ENCODE peak calls at places on chromosomes 3 and 15, in ten cellular contexts. T, H, C, B, P, W, S, V, A and D are unnamed samples.
A peak's percentile ranks its signal among the peaks of the same experiment; 100 is the strongest.

GRCh38 chr3:7487763-7488162 is 626.8 kb downstream of the GRM7 start:
- DNase-seq in S (no peak), T (no peak), B (no peak), H (no peak), P (no peak), C (no peak), V (no peak), A (no peak), W (no peak), D (no peak)

GRCh38 chr15:60000113-60000823 is 3.8 kb upstream of the FOXB1 start:
- DNase-seq in W (no peak), V (no peak), B (no peak), H (no peak), S (no peak), C (no peak), P (no peak), A (no peak), T (no peak), D (no peak)

GRCh38 chr15:87498545-87498944 is 758.0 kb downstream of the NTRK3 start:
- DNase-seq in A (peak; percentile 3), C (no peak), H (no peak), T (no peak), V (peak; percentile 13), P (peak; percentile 86), W (no peak), B (no peak), S (no peak), D (no peak)

GRCh38 chr3:107795514-107796094 is 272.8 kb downstream of the BBX start:
- DNase-seq in H (no peak), W (no peak), P (no peak), A (no peak), S (no peak), B (no peak), T (no peak), V (no peak), C (no peak), D (no peak)

GRCh38 chr3:10074666-10075065 is 33.4 kb downstream of the FANCD2OS start:
- DNase-seq in S (no peak), T (no peak), B (no peak), C (no peak), H (no peak), V (no peak), A (peak; percentile 65), W (no peak), P (no peak), D (no peak)

GRCh38 chr3:141337523-141337854 is 30.8 kb upstream of the ZBTB38 start:
- DNase-seq in A (no peak), S (no peak), C (no peak), B (no peak), P (no peak), V (no peak), T (no peak), H (no peak), W (no peak), D (no peak)

GRCh38 chr3:128075516-128076464 is 23.6 kb downstream of the SEC61A1 start:
- DNase-seq in A (peak; percentile 77), B (peak; percentile 89), C (peak; percentile 93), H (peak; percentile 85), P (peak; percentile 51), S (peak; percentile 92), W (peak; percentile 83), V (peak; percentile 66), T (peak; percentile 91), D (peak; percentile 77)

GRCh38 chr3:127846576-127846975 is 24.3 kb upstream of the MGLL start:
- DNase-seq in W (no peak), P (no peak), B (no peak), T (no peak), C (no peak), H (no peak), V (no peak), S (no peak), A (no peak), D (no peak)

GRCh38 chr15:84604804-84605203 is 4.0 kb downstream of the ZSCAN2 start:
- DNase-seq in B (no peak), H (no peak), W (no peak), C (no peak), T (no peak), V (no peak), P (peak; percentile 30), A (no peak), S (no peak), D (no peak)

GRCh38 chr3:139677341-139678155 is at the start of gene NMNAT3:
- DNase-seq in V (no peak), W (peak; percentile 79), T (peak; percentile 88), B (peak; percentile 87), H (peak; percentile 82), P (peak; percentile 25), C (peak; percentile 88), S (peak; percentile 82), A (peak; percentile 56), D (peak; percentile 57)

GRCh38 chr3:194984026-194984425 is 286.9 kb downstream of the XXYLT1 start:
- DNase-seq in W (no peak), A (no peak), C (no peak), H (no peak), S (peak; percentile 61), V (no peak), B (no peak), T (no peak), P (no peak), D (no peak)

GRCh38 chr15:62976301-62976842 is 66.2 kb upstream of the TPM1 start:
- DNase-seq in W (no peak), V (peak; percentile 10), A (no peak), B (no peak), T (no peak), H (no peak), C (no peak), S (no peak), P (peak; percentile 75), D (no peak)

GRCh38 chr3:129160891-129161859 is at the start of gene ISY1:
- DNase-seq in W (peak; percentile 91), C (peak; percentile 90), H (peak; percentile 92), T (peak; percentile 92), A (peak; percentile 85), V (peak; percentile 91), S (peak; percentile 92), B (peak; percentile 91), P (peak; percentile 92), D (peak; percentile 97)
- TF ChIP-seq CTCF in W (peak; percentile 58), C (no peak), H (peak; percentile 64), T (peak; percentile 69), A (peak; percentile 92), V (peak; percentile 85), S (peak; percentile 64), B (peak; percentile 30), P (peak; percentile 88), D (peak; percentile 94)

GRCh38 chr3:44525060-44525459 is 29.9 kb upstream of the ZKSCAN7 start:
- DNase-seq in C (no peak), B (no peak), A (no peak), T (no peak), W (no peak), S (no peak), H (no peak), V (no peak), P (no peak), D (no peak)

GRCh38 chr3:44530957-44531356 is 24.0 kb upstream of the ZKSCAN7 start:
- DNase-seq in T (no peak), S (no peak), B (no peak), A (no peak), W (no peak), H (no peak), C (no peak), V (no peak), P (no peak), D (no peak)

GRCh38 chr3:44529927-44530326 is 25.1 kb upstream of the ZKSCAN7 start:
- DNase-seq in H (no peak), A (no peak), W (no peak), B (no peak), V (no peak), P (no peak), C (no peak), T (no peak), S (no peak), D (peak; percentile 20)
- TF ChIP-seq CTCF in H (no peak), A (no peak), W (no peak), B (no peak), V (peak; percentile 27), P (no peak), C (no peak), T (peak; percentile 4), S (no peak), D (peak; percentile 69)

GRCh38 chr3:81871358-81872152 is 110.1 kb upstream of the GBE1 start:
- DNase-seq in B (no peak), S (no peak), P (no peak), H (no peak), W (no peak), C (no peak), V (no peak), A (no peak), T (no peak), D (no peak)

GRCh38 chr3:81867875-81868274 is 106.4 kb upstream of the GBE1 start:
- DNase-seq in P (no peak), T (no peak), S (no peak), H (no peak), V (no peak), W (no peak), A (no peak), B (no peak), C (no peak), D (no peak)

GRCh38 chr3:81868597-81868996 is 107.2 kb upstream of the GBE1 start:
- DNase-seq in T (no peak), P (no peak), H (no peak), C (no peak), V (no peak), B (no peak), A (no peak), W (no peak), S (no peak), D (no peak)

GRCh38 chr3:81872566-81872965 is 111.1 kb upstream of the GBE1 start:
- DNase-seq in W (no peak), T (no peak), B (no peak), P (no peak), V (no peak), S (no peak), C (no peak), A (no peak), H (no peak), D (no peak)

GRCh38 chr3:81869380-81869779 is 107.9 kb upstream of the GBE1 start:
- DNase-seq in T (no peak), H (no peak), A (no peak), W (no peak), V (no peak), P (no peak), S (no peak), C (no peak), B (no peak), D (no peak)
- TF ChIP-seq CTCF in T (no peak), H (no peak), A (no peak), W (no peak), V (no peak), P (no peak), S (no peak), C (no peak), B (no peak), D (no peak)

GRCh38 chr3:30933478-30934207 is 39.2 kb upstream of the GADL1 start:
- DNase-seq in T (no peak), S (no peak), W (no peak), C (no peak), B (no peak), A (no peak), P (no peak), H (no peak), V (no peak), D (no peak)

DNA sequence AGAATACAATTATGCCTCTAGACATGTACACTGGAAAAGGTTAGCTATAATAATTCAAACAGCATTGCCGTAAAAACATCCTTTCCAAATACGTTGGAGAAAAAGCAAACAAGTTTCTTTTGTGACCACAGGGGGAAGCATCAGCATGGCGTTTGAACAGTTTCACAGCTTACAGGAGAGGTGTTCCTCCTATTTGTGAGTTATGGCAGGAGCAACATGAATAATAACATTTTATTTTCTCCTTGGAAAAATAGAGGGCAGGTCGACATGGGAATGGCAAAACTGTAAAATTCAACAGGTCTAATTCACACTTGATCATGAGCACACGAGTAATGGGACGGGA is 39.7 kb upstream of the GADL1 start:
- DNase-seq in V (peak; percentile 18), B (no peak), H (peak; percentile 17), T (no peak), P (peak; percentile 37), W (no peak), A (peak; percentile 70), S (no peak), C (no peak), D (peak; percentile 63)
- TF ChIP-seq CTCF in V (peak; percentile 70), B (no peak), H (peak; percentile 44), T (peak; percentile 35), P (peak; percentile 53), W (peak; percentile 56), A (peak; percentile 45), S (peak; percentile 38), C (no peak), D (peak; percentile 78)